ENCODE peak calls at places on chromosome 6, in ten cellular contexts. One of them, this sample, is unnamed.

GRCh38 chr6:16318538-16318937 is 80.2 kb downstream of the GMPR start:
- DNase-seq in activated T-cell treated with anti-CD3 and anti-CD28 coated beads, Interleukin-2, amount 50 U/mL, for 72 hours: peak
- DNase-seq in activated CD4-positive, alpha-beta T cell treated with anti-CD3 and anti-CD28 coated beads for 48 hours: peak
- DNase-seq in fibroblast of the conjunctiva: no peak
- DNase-seq in AG04449: no peak
- DNase-seq in right cardiac atrium: no peak
- DNase-seq in stimulated activated CD8-positive, alpha-beta memory T cell treated with anti-CD3 and anti-CD28 coated beads, Interleukin-4, amount 100 ng/mL, for 24 hours: no peak
- DNase-seq in myocyte: peak
- DNase-seq in NCI-H69: no peak
- DNase-seq in T follicular helper cell: no peak
- DNase-seq in this sample: no peak

GRCh38 chr6:136103101-136103688 is 146.9 kb downstream of the MTFR2 start:
- DNase-seq in right cardiac atrium: no peak
- DNase-seq in activated CD4-positive, alpha-beta T cell treated with anti-CD3 and anti-CD28 coated beads for 48 hours: no peak
- DNase-seq in AG04449: no peak
- DNase-seq in activated T-cell treated with anti-CD3 and anti-CD28 coated beads, Interleukin-2, amount 50 U/mL, for 72 hours: no peak
- DNase-seq in T follicular helper cell: no peak
- DNase-seq in NCI-H69: peak
- DNase-seq in myocyte: no peak
- DNase-seq in stimulated activated CD8-positive, alpha-beta memory T cell treated with anti-CD3 and anti-CD28 coated beads, Interleukin-4, amount 100 ng/mL, for 24 hours: no peak
- DNase-seq in fibroblast of the conjunctiva: no peak
- DNase-seq in this sample: no peak

GRCh38 chr6:15329154-15329781 is 83.4 kb downstream of the JARID2 start:
- DNase-seq in stimulated activated CD8-positive, alpha-beta memory T cell treated with anti-CD3 and anti-CD28 coated beads, Interleukin-4, amount 100 ng/mL, for 24 hours: no peak
- DNase-seq in T follicular helper cell: no peak
- DNase-seq in fibroblast of the conjunctiva: peak
- DNase-seq in myocyte: peak
- DNase-seq in AG04449: peak
- DNase-seq in activated CD4-positive, alpha-beta T cell treated with anti-CD3 and anti-CD28 coated beads for 48 hours: no peak
- DNase-seq in right cardiac atrium: no peak
- DNase-seq in activated T-cell treated with anti-CD3 and anti-CD28 coated beads, Interleukin-2, amount 50 U/mL, for 72 hours: no peak
- DNase-seq in NCI-H69: peak
- DNase-seq in this sample: no peak

GRCh38 chr6:108798672-108799355 is 49.4 kb upstream of the ARMC2 start:
- DNase-seq in myocyte: no peak
- DNase-seq in T follicular helper cell: peak
- DNase-seq in stimulated activated CD8-positive, alpha-beta memory T cell treated with anti-CD3 and anti-CD28 coated beads, Interleukin-4, amount 100 ng/mL, for 24 hours: peak
- DNase-seq in fibroblast of the conjunctiva: no peak
- DNase-seq in right cardiac atrium: peak
- DNase-seq in activated CD4-positive, alpha-beta T cell treated with anti-CD3 and anti-CD28 coated beads for 48 hours: peak
- DNase-seq in AG04449: no peak
- DNase-seq in NCI-H69: peak
- DNase-seq in activated T-cell treated with anti-CD3 and anti-CD28 coated beads, Interleukin-2, amount 50 U/mL, for 72 hours: peak
- DNase-seq in this sample: no peak

GRCh38 chr6:146876271-146877151 is 277.7 kb downstream of the ADGB start:
- DNase-seq in activated CD4-positive, alpha-beta T cell treated with anti-CD3 and anti-CD28 coated beads for 48 hours: peak
- DNase-seq in activated T-cell treated with anti-CD3 and anti-CD28 coated beads, Interleukin-2, amount 50 U/mL, for 72 hours: no peak
- DNase-seq in stimulated activated CD8-positive, alpha-beta memory T cell treated with anti-CD3 and anti-CD28 coated beads, Interleukin-4, amount 100 ng/mL, for 24 hours: no peak
- DNase-seq in myocyte: no peak
- DNase-seq in fibroblast of the conjunctiva: no peak
- DNase-seq in NCI-H69: peak
- DNase-seq in T follicular helper cell: no peak
- DNase-seq in right cardiac atrium: no peak
- DNase-seq in AG04449: no peak
- DNase-seq in this sample: no peak

GRCh38 chr6:155854787-155855186 is 399.1 kb upstream of the NOX3 start:
- DNase-seq in myocyte: no peak
- DNase-seq in NCI-H69: peak
- DNase-seq in fibroblast of the conjunctiva: no peak
- DNase-seq in AG04449: no peak
- DNase-seq in stimulated activated CD8-positive, alpha-beta memory T cell treated with anti-CD3 and anti-CD28 coated beads, Interleukin-4, amount 100 ng/mL, for 24 hours: no peak
- DNase-seq in T follicular helper cell: no peak
- DNase-seq in activated CD4-positive, alpha-beta T cell treated with anti-CD3 and anti-CD28 coated beads for 48 hours: no peak
- DNase-seq in right cardiac atrium: no peak
- DNase-seq in activated T-cell treated with anti-CD3 and anti-CD28 coated beads, Interleukin-2, amount 50 U/mL, for 72 hours: no peak
- DNase-seq in this sample: no peak

GRCh38 chr6:10555625-10556309 is 34.6 kb downstream of the GCNT2 start:
- DNase-seq in T follicular helper cell: no peak
- DNase-seq in stimulated activated CD8-positive, alpha-beta memory T cell treated with anti-CD3 and anti-CD28 coated beads, Interleukin-4, amount 100 ng/mL, for 24 hours: no peak
- DNase-seq in activated T-cell treated with anti-CD3 and anti-CD28 coated beads, Interleukin-2, amount 50 U/mL, for 72 hours: no peak
- DNase-seq in NCI-H69: peak
- DNase-seq in right cardiac atrium: peak
- DNase-seq in activated CD4-positive, alpha-beta T cell treated with anti-CD3 and anti-CD28 coated beads for 48 hours: no peak
- DNase-seq in fibroblast of the conjunctiva: peak
- DNase-seq in myocyte: peak
- DNase-seq in AG04449: no peak
- DNase-seq in this sample: peak

GRCh38 chr6:170429457-170429856 is 122.9 kb downstream of the FAM120B start:
- DNase-seq in activated CD4-positive, alpha-beta T cell treated with anti-CD3 and anti-CD28 coated beads for 48 hours: no peak
- DNase-seq in NCI-H69: no peak
- DNase-seq in right cardiac atrium: no peak
- DNase-seq in stimulated activated CD8-positive, alpha-beta memory T cell treated with anti-CD3 and anti-CD28 coated beads, Interleukin-4, amount 100 ng/mL, for 24 hours: no peak
- DNase-seq in AG04449: no peak
- DNase-seq in T follicular helper cell: no peak
- DNase-seq in fibroblast of the conjunctiva: no peak
- DNase-seq in activated T-cell treated with anti-CD3 and anti-CD28 coated beads, Interleukin-2, amount 50 U/mL, for 72 hours: no peak
- DNase-seq in myocyte: no peak
- DNase-seq in this sample: peak

GRCh38 chr6:44704240-44705150 is 317.0 kb downstream of the CDC5L start:
- DNase-seq in stimulated activated CD8-positive, alpha-beta memory T cell treated with anti-CD3 and anti-CD28 coated beads, Interleukin-4, amount 100 ng/mL, for 24 hours: peak
- DNase-seq in myocyte: peak
- DNase-seq in fibroblast of the conjunctiva: no peak
- DNase-seq in activated CD4-positive, alpha-beta T cell treated with anti-CD3 and anti-CD28 coated beads for 48 hours: peak
- DNase-seq in NCI-H69: no peak
- DNase-seq in right cardiac atrium: no peak
- DNase-seq in T follicular helper cell: no peak
- DNase-seq in AG04449: no peak
- DNase-seq in activated T-cell treated with anti-CD3 and anti-CD28 coated beads, Interleukin-2, amount 50 U/mL, for 72 hours: peak
- DNase-seq in this sample: peak

GRCh38 chr6:3260772-3261517 is 2.2 kb downstream of the PSMG4 start:
- DNase-seq in activated CD4-positive, alpha-beta T cell treated with anti-CD3 and anti-CD28 coated beads for 48 hours: no peak
- DNase-seq in myocyte: peak
- DNase-seq in AG04449: no peak
- DNase-seq in T follicular helper cell: no peak
- DNase-seq in stimulated activated CD8-positive, alpha-beta memory T cell treated with anti-CD3 and anti-CD28 coated beads, Interleukin-4, amount 100 ng/mL, for 24 hours: no peak
- DNase-seq in fibroblast of the conjunctiva: no peak
- DNase-seq in activated T-cell treated with anti-CD3 and anti-CD28 coated beads, Interleukin-2, amount 50 U/mL, for 72 hours: no peak
- DNase-seq in NCI-H69: no peak
- DNase-seq in right cardiac atrium: no peak
- DNase-seq in this sample: no peak

GRCh38 chr6:111817451-111818146 is 55.7 kb downstream of the FYN start:
- DNase-seq in right cardiac atrium: no peak
- DNase-seq in AG04449: no peak
- DNase-seq in activated CD4-positive, alpha-beta T cell treated with anti-CD3 and anti-CD28 coated beads for 48 hours: no peak
- DNase-seq in T follicular helper cell: no peak
- DNase-seq in activated T-cell treated with anti-CD3 and anti-CD28 coated beads, Interleukin-2, amount 50 U/mL, for 72 hours: no peak
- DNase-seq in NCI-H69: peak
- DNase-seq in fibroblast of the conjunctiva: no peak
- DNase-seq in myocyte: no peak
- DNase-seq in stimulated activated CD8-positive, alpha-beta memory T cell treated with anti-CD3 and anti-CD28 coated beads, Interleukin-4, amount 100 ng/mL, for 24 hours: no peak
- DNase-seq in this sample: no peak

GRCh38 chr6:75486850-75487568 is 6.6 kb downstream of the FILIP1 start:
- DNase-seq in myocyte: no peak
- DNase-seq in NCI-H69: no peak
- DNase-seq in AG04449: no peak
- DNase-seq in activated CD4-positive, alpha-beta T cell treated with anti-CD3 and anti-CD28 coated beads for 48 hours: no peak
- DNase-seq in fibroblast of the conjunctiva: no peak
- DNase-seq in activated T-cell treated with anti-CD3 and anti-CD28 coated beads, Interleukin-2, amount 50 U/mL, for 72 hours: no peak
- DNase-seq in stimulated activated CD8-positive, alpha-beta memory T cell treated with anti-CD3 and anti-CD28 coated beads, Interleukin-4, amount 100 ng/mL, for 24 hours: no peak
- DNase-seq in right cardiac atrium: no peak
- DNase-seq in T follicular helper cell: no peak
- DNase-seq in this sample: no peak

GRCh38 chr6:44386929-44387345 is 569 bp upstream of the CDC5L start:
- DNase-seq in myocyte: no peak
- DNase-seq in T follicular helper cell: no peak
- DNase-seq in stimulated activated CD8-positive, alpha-beta memory T cell treated with anti-CD3 and anti-CD28 coated beads, Interleukin-4, amount 100 ng/mL, for 24 hours: no peak
- DNase-seq in AG04449: no peak
- DNase-seq in NCI-H69: peak
- DNase-seq in activated T-cell treated with anti-CD3 and anti-CD28 coated beads, Interleukin-2, amount 50 U/mL, for 72 hours: no peak
- DNase-seq in activated CD4-positive, alpha-beta T cell treated with anti-CD3 and anti-CD28 coated beads for 48 hours: no peak
- DNase-seq in fibroblast of the conjunctiva: peak
- DNase-seq in right cardiac atrium: no peak
- DNase-seq in this sample: no peak

GRCh38 chr6:137829641-137830083 is 37.4 kb upstream of the TNFAIP3 start:
- DNase-seq in myocyte: no peak
- DNase-seq in activated CD4-positive, alpha-beta T cell treated with anti-CD3 and anti-CD28 coated beads for 48 hours: no peak
- DNase-seq in NCI-H69: no peak
- DNase-seq in right cardiac atrium: no peak
- DNase-seq in stimulated activated CD8-positive, alpha-beta memory T cell treated with anti-CD3 and anti-CD28 coated beads, Interleukin-4, amount 100 ng/mL, for 24 hours: no peak
- DNase-seq in T follicular helper cell: no peak
- DNase-seq in AG04449: no peak
- DNase-seq in activated T-cell treated with anti-CD3 and anti-CD28 coated beads, Interleukin-2, amount 50 U/mL, for 72 hours: no peak
- DNase-seq in fibroblast of the conjunctiva: no peak
- DNase-seq in this sample: no peak

GRCh38 chr6:168031411-168032382 is 34.2 kb downstream of the KIF25 start:
- DNase-seq in NCI-H69: no peak
- DNase-seq in myocyte: no peak
- DNase-seq in T follicular helper cell: no peak
- DNase-seq in stimulated activated CD8-positive, alpha-beta memory T cell treated with anti-CD3 and anti-CD28 coated beads, Interleukin-4, amount 100 ng/mL, for 24 hours: no peak
- DNase-seq in activated CD4-positive, alpha-beta T cell treated with anti-CD3 and anti-CD28 coated beads for 48 hours: no peak
- DNase-seq in fibroblast of the conjunctiva: peak
- DNase-seq in AG04449: no peak
- DNase-seq in right cardiac atrium: no peak
- DNase-seq in activated T-cell treated with anti-CD3 and anti-CD28 coated beads, Interleukin-2, amount 50 U/mL, for 72 hours: no peak
- DNase-seq in this sample: peak

GRCh38 chr6:37155394-37156312 is 14.3 kb upstream of the PIM1 start:
- DNase-seq in AG04449: no peak
- DNase-seq in myocyte: no peak
- DNase-seq in activated T-cell treated with anti-CD3 and anti-CD28 coated beads, Interleukin-2, amount 50 U/mL, for 72 hours: peak
- DNase-seq in NCI-H69: no peak
- DNase-seq in right cardiac atrium: no peak
- DNase-seq in fibroblast of the conjunctiva: no peak
- DNase-seq in activated CD4-positive, alpha-beta T cell treated with anti-CD3 and anti-CD28 coated beads for 48 hours: peak
- DNase-seq in T follicular helper cell: no peak
- DNase-seq in stimulated activated CD8-positive, alpha-beta memory T cell treated with anti-CD3 and anti-CD28 coated beads, Interleukin-4, amount 100 ng/mL, for 24 hours: no peak
- DNase-seq in this sample: no peak